ENCODE peak calls at places on chromosomes 3 and 15, in eight cellular contexts. L is AG09309, P is IMR-90, V is cardiac fibroblast, M is neural progenitor cell, G is PC-3, Y is fibroblast of the aortic adventitia, C is left lung. Z is an unnamed sample.
A peak's percentile ranks its signal among the peaks of the same experiment; 100 is the strongest.

GRCh38 chr3:115792206-115792955 is 169.1 kb downstream of the GAP43 start:
- DNase-seq in Y (peak; percentile 28), G (peak; percentile 86), V (no peak), P (peak; percentile 52), M (no peak), L (no peak), C (no peak), Z (no peak)

GRCh38 chr15:39784125-39784524 is 1.5 kb upstream of the FSIP1 start:
- DNase-seq in V (no peak), Y (peak; percentile 43), P (peak; percentile 71), M (no peak), C (no peak), G (peak; percentile 69), L (no peak), Z (no peak)

GRCh38 chr3:29346828-29347227 is 66.0 kb downstream of the RBMS3 start:
- DNase-seq in G (no peak), C (no peak), P (peak; percentile 59), L (peak; percentile 75), V (peak; percentile 63), M (no peak), Y (peak; percentile 84), Z (peak; percentile 68)

GRCh38 chr15:55740479-55740878 is 2.5 kb downstream of the PRTG start:
- DNase-seq in Y (no peak), M (no peak), L (no peak), P (no peak), G (no peak), C (no peak), V (no peak), Z (no peak)

GRCh38 chr3:160885791-160886286 is 129.8 kb downstream of the PPM1L start:
- DNase-seq in V (peak; percentile 61), L (no peak), Y (peak; percentile 25), G (peak; percentile 45), P (peak; percentile 27), M (peak; percentile 59), C (peak; percentile 58), Z (no peak)

GRCh38 chr15:31471731-31472430 is 145.2 kb downstream of the KLF13 start:
- DNase-seq in C (no peak), M (no peak), P (peak; percentile 96), L (peak; percentile 75), Y (peak; percentile 95), V (peak; percentile 86), G (peak; percentile 30), Z (peak; percentile 71)

GRCh38 chr15:37880009-37880834 is 54.2 kb upstream of the TMCO5A start:
- DNase-seq in G (peak; percentile 59), Y (peak; percentile 79), V (peak; percentile 78), P (peak; percentile 75), L (no peak), C (no peak), M (peak; percentile 68), Z (peak; percentile 63)

GRCh38 chr3:165549037-165549436 is 288.2 kb downstream of the BCHE start:
- DNase-seq in P (peak; percentile 15), V (no peak), C (no peak), Y (no peak), L (no peak), G (no peak), M (no peak), Z (no peak)

GRCh38 chr3:149767720-149768119 is 15.4 kb upstream of the COMMD2 start:
- DNase-seq in Y (no peak), C (no peak), P (no peak), V (no peak), G (no peak), M (no peak), L (no peak), Z (no peak)

GRCh38 chr15:63107895-63108546 is 13.6 kb upstream of the LACTB start:
- DNase-seq in P (peak; percentile 100), G (peak; percentile 38), Y (peak; percentile 100), L (peak; percentile 100), V (peak; percentile 100), M (no peak), C (peak; percentile 65), Z (peak; percentile 100)

GRCh38 chr3:191531434-191531833 is 70.5 kb downstream of the PYDC2 start:
- DNase-seq in Y (no peak), V (no peak), P (no peak), M (no peak), C (no peak), L (no peak), G (no peak), Z (no peak)

GRCh38 chr3:134937256-134938023 is 142.4 kb downstream of the EPHB1 start:
- DNase-seq in Y (peak; percentile 20), V (no peak), M (peak; percentile 97), P (no peak), C (no peak), L (no peak), G (no peak), Z (no peak)

GRCh38 chr3:75192065-75192658 is 472.0 kb upstream of the FRG2C start:
- DNase-seq in V (peak; percentile 56), L (peak; percentile 2), C (no peak), P (peak; percentile 36), M (peak; percentile 58), Y (peak; percentile 62), G (peak; percentile 59), Z (no peak)

GRCh38 chr15:66746231-66746605 is 44.2 kb downstream of the SMAD6 start:
- DNase-seq in L (no peak), C (peak; percentile 24), M (no peak), G (no peak), Y (no peak), V (no peak), P (no peak), Z (no peak)

GRCh38 chr3:190089711-190090110 is 31.0 kb downstream of the P3H2 start:
- DNase-seq in V (no peak), Y (no peak), L (no peak), G (peak; percentile 12), C (no peak), M (no peak), P (no peak), Z (no peak)

GRCh38 chr3:115357456-115357855 is 210.4 kb upstream of the ZBTB20 start:
- DNase-seq in Y (no peak), M (no peak), G (no peak), L (no peak), C (no peak), V (no peak), P (no peak), Z (no peak)

GRCh38 chr15:101399431-101399830 is 90.1 kb downstream of the PCSK6 start:
- DNase-seq in Y (no peak), M (no peak), L (no peak), G (no peak), C (no peak), V (no peak), P (no peak), Z (no peak)

GRCh38 chr3:170162052-170162451 is 19.5 kb downstream of the PHC3 start:
- DNase-seq in M (no peak), C (no peak), V (no peak), L (no peak), G (no peak), P (no peak), Y (no peak), Z (no peak)

GRCh38 chr3:170162630-170163029 is 18.9 kb downstream of the PHC3 start:
- DNase-seq in P (peak; percentile 42), L (no peak), C (no peak), M (no peak), V (no peak), Y (no peak), G (no peak), Z (no peak)

GRCh38 chr3:170163956-170164645 is 17.4 kb downstream of the PHC3 start:
- DNase-seq in M (no peak), V (no peak), G (no peak), C (no peak), Y (no peak), L (no peak), P (no peak), Z (no peak)

GRCh38 chr3:170159933-170160332 is 21.6 kb downstream of the PHC3 start:
- DNase-seq in G (no peak), L (no peak), P (no peak), M (no peak), C (no peak), Y (no peak), V (no peak), Z (no peak)

DNA sequence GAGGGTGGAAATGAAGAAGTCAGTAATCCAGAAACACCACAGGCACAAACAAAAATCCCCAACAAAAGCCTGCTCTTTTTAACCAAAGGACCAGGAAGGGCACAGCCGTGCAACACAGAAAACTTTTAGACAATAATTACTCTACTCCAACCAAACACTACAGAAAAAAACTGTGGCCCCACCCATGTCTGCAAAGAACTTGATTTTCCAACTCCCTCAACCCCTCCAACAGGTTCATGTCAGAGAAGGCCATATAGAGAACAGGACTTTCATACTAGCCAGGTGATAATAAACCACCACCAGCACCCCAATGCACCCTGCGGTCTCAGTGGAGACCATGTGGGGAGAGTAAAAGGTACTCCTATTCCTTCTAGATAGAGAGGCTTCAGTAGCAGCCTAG is 16.8 kb downstream of the PHC3 start:
- DNase-seq in C (no peak), M (no peak), G (no peak), Y (no peak), P (no peak), V (no peak), L (no peak), Z (no peak)
- H3K4me3 ChIP-seq in C (no peak overlapping the region), M (no peak overlapping the region), G (no peak overlapping the region), Y (no peak overlapping the region), P (no peak overlapping the region), V (no peak overlapping the region), L (no peak overlapping the region), Z (no peak overlapping the region)

GRCh38 chr3:143222505-143222904 is 102.9 kb downstream of the CHST2 start:
- DNase-seq in V (no peak), P (no peak), L (no peak), M (no peak), Y (peak; percentile 15), C (no peak), G (no peak), Z (no peak)

GRCh38 chr3:143221446-143221845 is 101.9 kb downstream of the CHST2 start:
- DNase-seq in Y (no peak), L (no peak), G (no peak), P (no peak), M (no peak), C (no peak), V (no peak), Z (no peak)

GRCh38 chr3:143222981-143223380 is 103.4 kb downstream of the CHST2 start:
- DNase-seq in P (no peak), V (no peak), Y (no peak), G (no peak), L (no peak), M (no peak), C (no peak), Z (no peak)

GRCh38 chr3:143218176-143218575 is 98.6 kb downstream of the CHST2 start:
- DNase-seq in V (no peak), L (no peak), Y (no peak), C (no peak), M (no peak), P (no peak), G (no peak), Z (no peak)

GRCh38 chr3:143220745-143221144 is 101.2 kb downstream of the CHST2 start:
- DNase-seq in G (no peak), Y (no peak), L (no peak), M (no peak), V (no peak), C (no peak), P (no peak), Z (no peak)
- TF ChIP-seq CTCF in G (no peak), Y (no peak), L (no peak), M (no peak), V (no peak), C (no peak), P (no peak), Z (no peak)

GRCh38 chr3:16824085-16824696 is 60.6 kb upstream of the PLCL2 start:
- DNase-seq in M (no peak), V (no peak), C (no peak), Y (no peak), L (no peak), P (no peak), G (no peak), Z (no peak)
- H3K4me3 ChIP-seq in M (no peak overlapping the region), V (no peak overlapping the region), C (no peak overlapping the region), Y (no peak overlapping the region), L (no peak overlapping the region), P (no peak overlapping the region), G (no peak overlapping the region), Z (no peak overlapping the region)

GRCh38 chr3:114179575-114179974 is 723 bp upstream of the DRD3 start:
- DNase-seq in P (peak; percentile 32), V (peak; percentile 50), L (peak; percentile 4), Y (peak; percentile 63), M (peak; percentile 39), G (peak; percentile 43), C (no peak), Z (no peak)
- TF ChIP-seq CTCF in P (peak; percentile 31), V (peak; percentile 43), L (peak; percentile 51), Y (peak; percentile 55), M (peak; percentile 53), G (peak; percentile 55), C (no peak), Z (peak; percentile 38)

Z was measured in AG04449.